ENCODE peak calls at places on chromosomes 5 and 9, in five cellular contexts. G is lung, O is vagina, F is upper lobe of right lung, I is adrenal gland. R is an unnamed sample. For H3K4me1, the result is how much of the 10 kb centered on the place peaks cover.

GRCh38 chr5:102668220-102668930 is 86.7 kb upstream of the PAM start:
- DNase-seq in G (no peak), O (no peak), F (no peak), I (no peak), R (no peak)

GRCh38 chr5:9395736-9396135 is 150.1 kb downstream of the SEMA5A start:
- DNase-seq in G (no peak), O (no peak), F (no peak), I (no peak), R (no peak)

GRCh38 chr5:159198063-159199036 is 11.0 kb downstream of the RNF145 start:
- DNase-seq in G (no peak), O (no peak), F (no peak), I (no peak), R (no peak)

GRCh38 chr9:128631636-128632035 is 25.0 kb downstream of the DYNC2I2 start:
- DNase-seq in G (no peak), O (no peak), F (no peak), I (no peak), R (no peak)

GRCh38 chr5:114838937-114839336 is 330.8 kb downstream of the TRIM36 start:
- DNase-seq in G (no peak), O (no peak), F (no peak), I (no peak), R (no peak)

GRCh38 chr9:31389075-31389474 is 995.4 kb upstream of the ACO1 start:
- DNase-seq in G (no peak), O (no peak), F (no peak), I (no peak), R (no peak)

GRCh38 chr5:116550082-116550481 is 24.5 kb downstream of the SEMA6A start:
- DNase-seq in G (no peak), O (no peak), F (no peak), I (no peak), R (no peak)

GRCh38 chr5:90877049-90877448 is 318.5 kb downstream of the ADGRV1 start:
- DNase-seq in G (no peak), O (no peak), F (no peak), I (no peak), R (no peak)

GRCh38 chr5:40518511-40518917 is 161.2 kb upstream of the PTGER4 start:
- DNase-seq in G (no peak), O (no peak), F (no peak), I (no peak), R (no peak)

GRCh38 chr5:111227805-111228204 is 3.6 kb downstream of the CAMK4 start:
- DNase-seq in G (no peak), O (no peak), F (no peak), I (no peak), R (no peak)

GRCh38 chr9:72454871-72455471 is 66.4 kb upstream of the TMC1 start:
- DNase-seq in G (no peak), O (no peak), F (no peak), I (no peak), R (no peak)

GRCh38 chr9:108983885-108984284 is 29.4 kb downstream of the CTNNAL1 start:
- DNase-seq in G (no peak), O (no peak), F (no peak), I (no peak), R (no peak)

GRCh38 chr5:84411832-84412605 is 27.3 kb upstream of the EDIL3 start:
- DNase-seq in G (no peak), O (no peak), F (no peak), I (no peak), R (no peak)

GRCh38 chr5:149618581-149619248 is 37.4 kb downstream of the ARHGEF37 start:
- DNase-seq in G (no peak), O (no peak), F (no peak), I (peak), R (no peak)

GRCh38 chr5:64166201-64166959 is 737 bp downstream of the RNF180 start:
- DNase-seq in G (peak), O (no peak), F (no peak), I (peak), R (no peak)

DNA sequence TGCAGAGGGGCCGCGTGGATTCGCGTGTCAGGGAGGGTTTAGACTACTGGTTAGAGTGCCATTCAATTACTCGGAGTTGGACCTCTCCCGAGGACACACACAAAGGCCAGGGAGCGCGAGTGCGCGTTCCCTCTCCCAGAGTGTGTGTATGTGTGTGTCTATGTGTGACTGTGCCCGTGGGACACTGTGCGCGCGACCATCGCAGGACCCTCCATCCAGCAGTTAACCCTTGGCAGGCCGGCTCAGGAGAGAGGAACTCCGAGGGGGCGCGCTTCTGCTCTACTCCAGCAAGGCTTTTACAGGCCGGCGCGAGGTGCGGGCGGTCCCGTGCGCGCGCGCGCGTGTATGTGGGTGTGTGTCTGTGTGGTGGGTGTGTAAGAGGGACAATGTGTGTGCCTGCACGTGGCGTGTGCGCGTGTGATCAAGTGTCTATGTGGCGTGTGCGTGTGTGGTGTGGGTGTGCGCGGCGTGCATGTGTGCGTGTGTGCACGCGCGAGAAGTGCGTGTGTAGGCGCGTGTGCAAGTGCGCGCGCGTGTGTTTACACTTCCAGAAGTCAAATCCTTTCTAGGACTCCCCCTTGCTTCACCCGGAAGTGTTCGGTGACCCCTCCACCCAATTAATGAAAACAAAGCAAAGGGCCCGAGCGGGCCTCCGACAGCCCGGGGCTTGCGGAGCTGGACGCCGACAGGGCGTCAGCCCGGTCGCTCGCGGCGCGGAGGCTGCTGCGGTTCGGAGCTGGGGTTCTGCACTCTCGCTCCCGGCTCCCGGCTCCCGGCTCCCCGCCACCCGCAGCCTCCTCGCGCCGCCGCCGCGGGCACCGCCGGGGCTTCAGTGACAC is 75.3 kb upstream of the TBCA start:
- DNase-seq in G (no peak), O (no peak), F (no peak), I (peak), R (peak)
- TF ChIP-seq CTCF in G (no peak), O (no peak), F (no peak), I (no peak), R (no peak)

GRCh38 chr9:114471157-114471556 is 34.1 kb downstream of the WHRN start:
- DNase-seq in G (no peak), O (no peak), F (no peak), I (no peak), R (no peak)
- H3K4me1 ChIP-seq in G (under half), O (under half), F (under half), I (under half), R (under half)

GRCh38 chr5:160272889-160273288 is 39.5 kb downstream of the CCNJL start:
- DNase-seq in G (no peak), O (no peak), F (no peak), I (no peak), R (no peak)
- TF ChIP-seq CTCF in G (no peak), O (no peak), F (no peak), I (no peak), R (no peak)

DNA sequence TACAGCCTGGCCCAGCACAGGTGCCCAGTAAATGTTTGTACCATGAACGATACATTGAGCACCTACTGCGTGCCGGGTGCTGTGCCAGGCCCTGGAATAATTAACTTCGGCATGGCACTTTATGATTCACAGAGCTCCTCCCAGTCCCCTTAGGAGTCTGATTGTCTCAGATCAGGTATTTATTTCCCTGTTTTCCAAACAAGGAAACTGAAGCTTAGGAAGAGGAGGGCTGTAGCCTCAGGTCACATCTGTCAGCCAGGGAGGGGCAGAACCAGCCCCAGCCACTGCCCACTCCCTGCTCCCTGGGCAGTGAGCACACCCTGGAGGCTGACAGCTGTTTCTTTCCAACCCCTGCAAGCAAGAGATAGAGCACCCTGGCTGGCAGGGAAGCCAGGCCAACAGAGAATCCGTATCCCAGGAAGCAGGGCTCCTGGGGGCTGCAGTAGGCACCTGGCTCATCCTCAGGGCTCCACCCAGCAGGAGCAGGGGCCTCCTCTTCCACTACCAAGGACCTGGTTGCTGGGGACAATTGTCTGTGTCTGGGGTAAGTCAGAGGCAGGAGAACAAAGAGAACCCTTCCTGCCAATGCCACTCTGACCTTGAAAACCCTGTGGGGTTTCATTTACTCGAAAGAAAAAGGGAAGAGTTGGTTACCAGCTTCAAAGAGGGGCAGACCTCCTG is 69.0 kb downstream of the DAB2IP start:
- DNase-seq in G (no peak), O (no peak), F (no peak), I (no peak), R (no peak)
- H3K4me1 ChIP-seq in G (under half), O (half or more), F (half or more), I (under half), R (under half)

DNA sequence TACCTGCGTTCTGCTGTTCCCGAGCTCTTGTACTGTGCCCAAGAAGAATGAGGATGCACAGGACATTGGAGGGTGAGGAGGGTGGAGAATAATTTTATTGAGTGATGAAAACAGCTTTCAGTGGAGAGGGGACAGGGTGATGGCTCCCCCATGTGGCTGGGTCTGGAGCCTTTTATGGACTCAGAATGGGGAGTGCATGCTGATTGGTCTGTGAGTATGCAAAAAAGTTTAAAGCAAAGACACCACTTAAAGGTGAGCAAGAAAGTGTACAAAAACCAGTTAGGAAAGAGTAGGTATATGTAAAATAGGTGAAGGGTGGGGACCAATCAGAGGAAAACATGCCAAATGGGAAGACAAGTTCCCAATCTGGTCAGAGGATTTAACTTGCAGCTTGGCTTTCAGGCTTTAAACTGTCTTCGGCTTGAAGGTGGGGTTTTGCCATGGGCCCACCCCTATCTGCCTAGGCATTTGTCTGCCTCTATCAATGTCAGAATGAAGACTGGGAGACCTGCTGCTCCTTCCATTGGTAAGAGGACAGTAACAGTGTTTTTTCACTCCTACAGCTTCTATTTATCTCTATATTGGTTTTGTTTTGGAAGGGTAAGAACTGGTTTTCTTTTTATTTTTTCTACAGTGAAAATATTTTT is 118.0 kb upstream of the RAI14 start:
- DNase-seq in G (no peak), O (no peak), F (peak), I (no peak), R (no peak)
- TF ChIP-seq CTCF in G (no peak), O (no peak), F (peak), I (peak), R (peak)

DNA sequence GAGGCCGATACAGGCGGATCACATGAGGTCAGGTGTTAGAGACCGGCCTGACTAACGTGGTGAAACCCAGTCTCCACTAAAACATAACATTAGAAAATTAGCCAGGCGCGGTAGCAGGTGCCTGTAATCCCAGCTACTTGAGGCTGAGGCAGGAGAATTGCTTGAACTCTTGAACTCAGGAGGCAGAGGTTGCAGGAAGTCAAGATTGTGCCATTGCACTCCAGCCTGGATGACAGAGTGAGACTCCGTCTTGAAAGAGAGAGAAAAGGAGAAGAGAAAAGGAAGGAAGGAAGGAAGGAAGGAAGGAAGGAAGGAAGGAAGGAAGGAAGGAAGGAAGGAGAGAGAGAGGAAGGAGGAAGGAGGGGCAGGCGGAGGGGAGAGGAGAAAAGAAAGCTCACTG is 45.0 kb downstream of the MYO10 start:
- DNase-seq in G (no peak), O (no peak), F (no peak), I (no peak), R (no peak)
- H3K4me1 ChIP-seq in G (under half), O (under half), F (under half), I (under half), R (under half)

GRCh38 chr9:124132671-124133147 is 121.1 kb downstream of the LHX2 start:
- DNase-seq in G (no peak), O (no peak), F (no peak), I (no peak), R (no peak)

GRCh38 chr9:124130277-124131075 is 118.9 kb downstream of the LHX2 start:
- DNase-seq in G (no peak), O (no peak), F (no peak), I (no peak), R (no peak)

GRCh38 chr9:124134526-124134925 is 123.0 kb downstream of the LHX2 start:
- DNase-seq in G (no peak), O (no peak), F (no peak), I (no peak), R (no peak)

GRCh38 chr9:124135813-124136365 is 121.9 kb upstream of the NEK6 start:
- DNase-seq in G (no peak), O (no peak), F (no peak), I (no peak), R (no peak)

DNA sequence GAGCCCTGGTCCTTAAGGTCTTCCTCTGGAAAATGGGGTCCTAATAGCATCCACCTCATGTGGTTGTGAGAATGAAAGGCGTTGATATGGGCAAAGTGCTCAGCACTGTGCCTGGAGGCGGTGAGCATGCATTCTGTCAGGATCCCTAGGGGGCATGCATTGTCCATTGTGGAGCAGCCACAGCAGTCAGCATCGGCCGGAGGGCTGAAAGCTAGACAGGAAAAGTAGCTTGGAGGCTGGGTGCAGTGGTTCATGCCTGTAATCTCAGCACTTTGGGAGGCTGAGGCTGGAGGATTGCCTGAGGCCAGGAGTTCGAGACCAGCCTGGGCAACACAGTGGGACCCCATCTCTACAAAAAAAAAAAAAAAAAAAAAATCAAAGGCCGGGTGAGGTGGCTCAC is 122.2 kb downstream of the LHX2 start:
- DNase-seq in G (no peak), O (no peak), F (peak), I (peak), R (peak)
- TF ChIP-seq CTCF in G (peak), O (no peak), F (peak), I (peak), R (peak)

DNA sequence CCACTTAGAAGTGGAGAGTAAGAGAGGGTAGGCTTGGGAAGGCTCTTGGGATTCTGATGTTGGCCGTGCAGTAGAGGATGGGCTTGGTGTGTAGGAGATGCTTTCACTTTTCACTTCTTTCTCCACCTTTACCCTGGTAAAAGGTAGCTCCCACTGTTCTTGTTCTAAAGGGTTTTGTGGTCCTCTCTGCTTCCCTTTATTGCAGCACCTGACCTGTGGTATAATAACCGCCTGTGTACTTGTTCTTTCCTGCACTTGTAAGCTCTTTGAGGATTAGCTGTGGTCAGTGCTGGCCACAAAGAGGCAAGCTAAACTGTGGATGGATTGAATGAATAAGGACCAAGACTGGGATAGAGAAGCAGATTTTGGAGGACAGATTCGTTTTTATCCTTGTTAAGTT is 25.2 kb downstream of the KDM4C start:
- DNase-seq in G (no peak), O (no peak), F (no peak), I (no peak), R (no peak)
- H3K4me1 ChIP-seq in G (under half), O (under half), F (under half), I (under half), R (under half)